ENCODE peak calls at places on chromosomes 16 and 17, in nine cellular contexts. R, C, I, U, S, G, N, H and V are unnamed samples.

GRCh38 chr17:38906429-38907172 is 18.8 kb upstream of the LASP1NB start:
- DNase-seq in R (no peak), G (no peak), N (no peak), U (no peak), C (no peak), S (no peak), I (no peak), H (no peak), V (no peak)

GRCh38 chr16:80971814-80972213 is 34.9 kb downstream of the CMC2 start:
- DNase-seq in I (no peak), H (peak; percentile 23), R (no peak), G (no peak), S (no peak), N (no peak), U (no peak), C (no peak), V (no peak)

GRCh38 chr17:17771498-17772201 is 65.1 kb downstream of the SREBF1 start:
- DNase-seq in H (no peak), R (no peak), I (no peak), S (no peak), U (no peak), G (no peak), C (no peak), N (no peak), V (no peak)

GRCh38 chr16:50808929-50809538 is 67.1 kb downstream of the CYLD start:
- DNase-seq in G (no peak), R (no peak), S (no peak), I (no peak), C (no peak), H (no peak), N (no peak), U (no peak), V (no peak)

GRCh38 chr16:49281481-49281842 is at the start of gene CBLN1:
- DNase-seq in U (no peak), G (no peak), C (no peak), R (no peak), S (no peak), H (no peak), I (no peak), N (no peak), V (no peak)

GRCh38 chr16:2001035-2001434 is 8.6 kb downstream of the ZNF598 start:
- DNase-seq in G (no peak), U (no peak), S (no peak), H (no peak), R (no peak), N (no peak), I (no peak), C (no peak), V (peak; percentile 8)

GRCh38 chr17:48596735-48597491 is 3.3 kb upstream of the HOXB5 start:
- DNase-seq in C (no peak), I (no peak), N (no peak), H (no peak), G (no peak), R (no peak), S (no peak), U (no peak), V (no peak)

GRCh38 chr16:73993878-73994277 is 302.7 kb upstream of the PSMD7 start:
- DNase-seq in C (no peak), N (no peak), G (no peak), H (no peak), I (no peak), R (no peak), S (no peak), U (no peak), V (no peak)

GRCh38 chr16:64147941-64148340 is 973.9 kb downstream of the CDH11 start:
- DNase-seq in H (no peak), N (no peak), C (no peak), R (no peak), I (no peak), S (no peak), U (no peak), G (no peak), V (no peak)

GRCh38 chr17:78126895-78127239 is 1.7 kb downstream of the TMC6 start:
- DNase-seq in N (no peak), S (no peak), R (no peak), H (no peak), G (no peak), C (no peak), U (no peak), I (no peak), V (no peak)
- H3K4me3 ChIP-seq in N (peak overlapping the region; percentile 81), S (no peak overlapping the region), R (no peak overlapping the region), H (peak overlapping the region; percentile 81), G (no peak overlapping the region), C (no peak overlapping the region), U (no peak overlapping the region), I (peak overlapping the region; percentile 52), V (no peak overlapping the region)

DNA sequence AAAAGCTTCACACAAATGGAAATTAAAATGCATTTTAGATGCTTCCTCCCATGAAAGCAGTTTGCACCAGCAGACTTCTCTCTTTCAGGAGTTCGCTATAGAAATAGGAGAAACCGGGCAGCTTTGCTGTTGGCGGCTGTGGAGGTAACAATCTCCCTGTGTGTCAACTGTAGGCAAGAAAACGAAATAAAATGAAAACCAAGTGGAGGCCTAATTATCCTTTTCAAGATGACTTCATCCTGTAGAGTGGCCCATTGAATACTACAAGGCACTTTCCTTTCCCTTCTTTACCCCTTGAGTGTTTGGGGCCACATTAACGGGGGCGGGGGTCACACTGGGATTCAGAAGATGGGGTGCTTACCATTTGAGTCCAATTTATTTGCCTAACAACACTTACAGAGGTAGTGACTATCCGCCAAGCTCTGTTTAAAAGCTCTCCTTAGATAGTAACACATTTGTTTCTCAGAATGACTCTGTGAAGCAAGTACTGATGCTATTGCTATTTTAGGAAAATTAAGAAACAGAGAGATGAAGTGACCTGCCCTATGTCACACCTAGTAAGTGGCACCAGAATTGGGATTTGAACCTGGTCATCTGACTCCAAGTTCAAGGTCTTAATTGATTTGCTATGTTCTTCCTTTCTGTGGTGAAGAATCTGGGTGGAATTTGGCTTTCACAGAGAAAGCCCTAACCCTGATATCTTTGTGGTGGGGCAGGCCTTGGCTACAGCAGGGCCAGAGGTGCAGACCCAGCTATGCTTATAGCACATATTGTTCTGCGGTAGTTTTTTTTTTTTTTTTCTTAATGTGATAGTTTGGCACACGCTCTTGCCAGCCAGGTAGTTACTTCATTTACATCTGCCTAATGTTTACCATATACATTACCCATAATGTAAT is 125.5 kb upstream of the MPHOSPH6 start:
- DNase-seq in I (no peak), S (no peak), G (no peak), N (no peak), U (no peak), R (no peak), H (no peak), C (no peak), V (no peak)
- H3K4me1 ChIP-seq in I (no peaks in the 10 kb centered on the region), S (no peaks in the 10 kb centered on the region), G (no peaks in the 10 kb centered on the region), N (no peaks in the 10 kb centered on the region), U (no peaks in the 10 kb centered on the region), R (no peaks in the 10 kb centered on the region), H (no peaks in the 10 kb centered on the region), C (no peaks in the 10 kb centered on the region), V (no peaks in the 10 kb centered on the region)

DNA sequence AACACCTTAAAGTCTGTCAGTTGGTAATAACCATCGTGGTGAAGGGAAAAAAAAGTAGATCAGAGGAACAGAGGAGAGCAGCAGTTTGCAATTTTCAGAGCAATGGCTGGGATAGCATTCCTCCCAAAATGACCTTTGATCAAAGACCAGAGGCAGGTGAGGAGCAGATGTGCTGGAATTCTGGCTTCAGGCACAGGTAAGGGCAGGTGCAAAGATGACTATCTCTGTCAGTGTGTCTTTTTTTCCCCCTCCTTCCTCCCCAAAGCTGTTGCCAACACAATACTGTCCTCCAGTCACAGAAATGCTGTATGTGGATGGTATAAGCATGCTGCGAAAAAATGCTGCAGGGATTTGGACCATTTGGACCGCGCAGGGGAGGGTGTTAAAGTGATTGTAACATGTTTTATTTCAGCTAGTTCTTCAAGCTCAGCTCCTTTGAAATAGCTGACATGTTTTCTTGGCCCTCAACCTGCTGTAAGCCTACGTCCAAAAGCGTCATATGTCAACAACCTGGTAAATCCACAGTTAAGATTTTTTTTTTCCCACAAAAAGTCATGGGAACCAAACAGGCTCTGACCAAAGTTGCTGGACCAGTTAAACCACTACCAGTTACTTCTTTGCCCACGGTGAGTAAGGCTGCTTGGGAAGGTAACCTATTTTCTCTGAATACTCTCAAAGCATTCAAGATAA is 166.5 kb downstream of the XYLT1 start:
- DNase-seq in N (no peak), U (peak; percentile 70), I (no peak), R (peak; percentile 92), C (no peak), S (no peak), H (no peak), G (no peak), V (no peak)
- H3K4me3 ChIP-seq in N (peak overlapping the region; percentile 6), U (no peak overlapping the region), I (no peak overlapping the region), R (no peak overlapping the region), C (no peak overlapping the region), S (no peak overlapping the region), H (no peak overlapping the region), G (no peak overlapping the region), V (no peak overlapping the region)

GRCh38 chr16:14111713-14112538 is 40.8 kb downstream of the MRTFB start:
- DNase-seq in N (no peak), S (no peak), U (peak; percentile 57), R (peak; percentile 74), H (no peak), G (no peak), I (no peak), C (no peak), V (peak; percentile 12)
- H3K4me1 ChIP-seq in N (no peaks in the 10 kb centered on the region), S (peaks cover 37% of the 10 kb centered on the region), U (peaks cover 34% of the 10 kb centered on the region), R (no peaks in the 10 kb centered on the region), H (peaks cover 19% of the 10 kb centered on the region), G (no peaks in the 10 kb centered on the region), I (peaks cover 27% of the 10 kb centered on the region), C (peaks cover 4% of the 10 kb centered on the region), V (no peaks in the 10 kb centered on the region)

GRCh38 chr16:85170066-85171003 is 58.1 kb upstream of the CIBAR2 start:
- DNase-seq in C (no peak), U (no peak), R (no peak), H (peak; percentile 39), S (no peak), I (no peak), N (no peak), G (peak; percentile 67), V (peak; percentile 43)

GRCh38 chr16:85171809-85172464 is 59.7 kb upstream of the CIBAR2 start:
- DNase-seq in R (no peak), S (no peak), N (no peak), C (no peak), G (peak; percentile 64), U (no peak), I (peak; percentile 93), H (no peak), V (no peak)

GRCh38 chr16:85169333-85170065 is 57.2 kb upstream of the CIBAR2 start:
- DNase-seq in S (no peak), G (peak; percentile 70), U (no peak), R (no peak), H (peak; percentile 71), N (no peak), C (no peak), I (no peak), V (peak; percentile 57)

GRCh38 chr16:85172465-85173071 is 60.3 kb upstream of the CIBAR2 start:
- DNase-seq in H (peak; percentile 69), N (no peak), S (peak; percentile 66), C (no peak), U (no peak), G (peak; percentile 83), I (peak; percentile 71), R (no peak), V (peak; percentile 78)

GRCh38 chr16:85171004-85171808 is 58.9 kb upstream of the CIBAR2 start:
- DNase-seq in G (no peak), S (no peak), I (peak; percentile 41), N (no peak), R (no peak), C (no peak), U (no peak), H (no peak), V (no peak)
- H3K4me3 ChIP-seq in G (peak overlapping the region; percentile 65), S (no peak overlapping the region), I (peak overlapping the region; percentile 15), N (no peak overlapping the region), R (no peak overlapping the region), C (no peak overlapping the region), U (peak overlapping the region; percentile 54), H (no peak overlapping the region), V (peak overlapping the region; percentile 69)